ENCODE peak calls at places on chromosomes 4 and X, in nine cellular contexts. One of them, this sample, is unnamed.
A peak's percentile ranks its signal among the peaks of the same experiment; 100 is the strongest.

GRCh38 chrX:133185938-133186337 is 32.2 kb downstream of the TFDP3 start:
- DNase-seq in NT2/D1: no peak
- DNase-seq in psoas muscle: no peak
- DNase-seq in suprapubic skin: no peak
- DNase-seq in mucosa of descending colon: no peak
- DNase-seq in kidney: no peak
- DNase-seq in GM23248: no peak
- DNase-seq in neuronal stem cell: no peak
- DNase-seq in pancreas: no peak
- DNase-seq in this sample: no peak

GRCh38 chr4:99540287-99540939 is 23.4 kb downstream of the TRMT10A start:
- DNase-seq in psoas muscle: no peak
- DNase-seq in suprapubic skin: no peak
- DNase-seq in neuronal stem cell: no peak
- DNase-seq in pancreas: no peak
- DNase-seq in kidney: no peak
- DNase-seq in GM23248: no peak
- DNase-seq in NT2/D1: no peak
- DNase-seq in mucosa of descending colon: no peak
- DNase-seq in this sample: no peak

GRCh38 chrX:119512145-119512800 is 44.0 kb downstream of the SLC25A5 start:
- DNase-seq in pancreas: no peak
- DNase-seq in neuronal stem cell: peak; percentile 27
- DNase-seq in suprapubic skin: no peak
- DNase-seq in GM23248: peak; percentile 76
- DNase-seq in mucosa of descending colon: peak; percentile 81
- DNase-seq in kidney: no peak
- DNase-seq in NT2/D1: peak; percentile 72
- DNase-seq in psoas muscle: peak; percentile 58
- DNase-seq in this sample: peak; percentile 81

GRCh38 chr4:116664198-116664597 is 421.2 kb downstream of the TRAM1L1 start:
- DNase-seq in suprapubic skin: no peak
- DNase-seq in GM23248: no peak
- DNase-seq in mucosa of descending colon: no peak
- DNase-seq in psoas muscle: no peak
- DNase-seq in pancreas: no peak
- DNase-seq in NT2/D1: peak; percentile 9
- DNase-seq in kidney: no peak
- DNase-seq in neuronal stem cell: no peak
- DNase-seq in this sample: peak; percentile 11

GRCh38 chr4:137635108-137635507 is 102.8 kb upstream of the PCDH18 start:
- DNase-seq in kidney: no peak
- DNase-seq in mucosa of descending colon: no peak
- DNase-seq in pancreas: no peak
- DNase-seq in psoas muscle: no peak
- DNase-seq in suprapubic skin: no peak
- DNase-seq in neuronal stem cell: no peak
- DNase-seq in NT2/D1: no peak
- DNase-seq in GM23248: peak; percentile 53
- DNase-seq in this sample: no peak

GRCh38 chr4:123659759-123660158 is 263.2 kb downstream of the SPRY1 start:
- DNase-seq in neuronal stem cell: no peak
- DNase-seq in suprapubic skin: no peak
- DNase-seq in GM23248: no peak
- DNase-seq in psoas muscle: no peak
- DNase-seq in pancreas: no peak
- DNase-seq in kidney: no peak
- DNase-seq in mucosa of descending colon: no peak
- DNase-seq in NT2/D1: peak; percentile 13
- DNase-seq in this sample: peak; percentile 53

GRCh38 chrX:16892504-16893362 is 22.6 kb upstream of the RBBP7 start:
- DNase-seq in mucosa of descending colon: no peak
- DNase-seq in GM23248: peak; percentile 77
- DNase-seq in suprapubic skin: no peak
- DNase-seq in pancreas: peak; percentile 60
- DNase-seq in kidney: no peak
- DNase-seq in psoas muscle: peak; percentile 62
- DNase-seq in neuronal stem cell: peak; percentile 58
- DNase-seq in NT2/D1: peak; percentile 86
- DNase-seq in this sample: peak; percentile 92

GRCh38 chr4:81085979-81086378 is 55.5 kb downstream of the BMP3 start:
- DNase-seq in neuronal stem cell: no peak
- DNase-seq in mucosa of descending colon: no peak
- DNase-seq in pancreas: no peak
- DNase-seq in kidney: no peak
- DNase-seq in psoas muscle: no peak
- DNase-seq in suprapubic skin: no peak
- DNase-seq in NT2/D1: no peak
- DNase-seq in GM23248: no peak
- DNase-seq in this sample: no peak

GRCh38 chr4:170090667-170091052 is 904 bp upstream of the AADAT start:
- DNase-seq in pancreas: no peak
- DNase-seq in neuronal stem cell: no peak
- DNase-seq in psoas muscle: no peak
- DNase-seq in kidney: no peak
- DNase-seq in NT2/D1: no peak
- DNase-seq in mucosa of descending colon: no peak
- DNase-seq in suprapubic skin: no peak
- DNase-seq in GM23248: peak; percentile 27
- DNase-seq in this sample: peak; percentile 82

GRCh38 chrX:15524417-15524816 is 23.8 kb downstream of the BMX start:
- DNase-seq in mucosa of descending colon: no peak
- DNase-seq in kidney: no peak
- DNase-seq in pancreas: no peak
- DNase-seq in neuronal stem cell: no peak
- DNase-seq in psoas muscle: no peak
- DNase-seq in GM23248: no peak
- DNase-seq in suprapubic skin: no peak
- DNase-seq in NT2/D1: no peak
- DNase-seq in this sample: no peak

GRCh38 chrX:53373307-53373706 is 49.1 kb downstream of the SMC1A start:
- DNase-seq in NT2/D1: no peak
- DNase-seq in kidney: no peak
- DNase-seq in suprapubic skin: no peak
- DNase-seq in GM23248: no peak
- DNase-seq in mucosa of descending colon: no peak
- DNase-seq in psoas muscle: no peak
- DNase-seq in neuronal stem cell: no peak
- DNase-seq in pancreas: no peak
- DNase-seq in this sample: no peak

GRCh38 chr4:140571620-140572019 is 2.9 kb upstream of the UCP1 start:
- DNase-seq in suprapubic skin: no peak
- DNase-seq in GM23248: no peak
- DNase-seq in neuronal stem cell: no peak
- DNase-seq in mucosa of descending colon: no peak
- DNase-seq in kidney: no peak
- DNase-seq in NT2/D1: no peak
- DNase-seq in pancreas: no peak
- DNase-seq in psoas muscle: no peak
- DNase-seq in this sample: no peak

GRCh38 chrX:78104447-78105176 is 564 bp downstream of the PGK1 start:
- DNase-seq in NT2/D1: no peak
- DNase-seq in mucosa of descending colon: peak; percentile 78
- DNase-seq in pancreas: peak; percentile 59
- DNase-seq in GM23248: peak; percentile 75
- DNase-seq in suprapubic skin: peak; percentile 69
- DNase-seq in psoas muscle: peak; percentile 81
- DNase-seq in neuronal stem cell: no peak
- DNase-seq in kidney: peak; percentile 81
- DNase-seq in this sample: peak; percentile 38

GRCh38 chr4:92658318-92658717 is 354.6 kb downstream of the GRID2 start:
- DNase-seq in kidney: no peak
- DNase-seq in NT2/D1: no peak
- DNase-seq in neuronal stem cell: no peak
- DNase-seq in GM23248: no peak
- DNase-seq in psoas muscle: no peak
- DNase-seq in mucosa of descending colon: no peak
- DNase-seq in pancreas: no peak
- DNase-seq in suprapubic skin: no peak
- DNase-seq in this sample: no peak

GRCh38 chr4:27005512-27006246 is 145.0 kb downstream of the STIM2 start:
- DNase-seq in pancreas: no peak
- DNase-seq in GM23248: peak; percentile 90
- DNase-seq in psoas muscle: no peak
- DNase-seq in neuronal stem cell: no peak
- DNase-seq in suprapubic skin: no peak
- DNase-seq in NT2/D1: no peak
- DNase-seq in kidney: no peak
- DNase-seq in mucosa of descending colon: no peak
- DNase-seq in this sample: no peak

GRCh38 chr4:108029731-108030130 is 40.0 kb downstream of the HADH start:
- DNase-seq in NT2/D1: no peak
- DNase-seq in neuronal stem cell: no peak
- DNase-seq in mucosa of descending colon: no peak
- DNase-seq in pancreas: no peak
- DNase-seq in kidney: no peak
- DNase-seq in GM23248: peak; percentile 80
- DNase-seq in suprapubic skin: no peak
- DNase-seq in psoas muscle: no peak
- DNase-seq in this sample: no peak

GRCh38 chrX:48937065-48937907 is 18.5 kb upstream of the PIM2 start:
- DNase-seq in kidney: peak; percentile 90
- DNase-seq in pancreas: no peak
- DNase-seq in psoas muscle: peak; percentile 68
- DNase-seq in mucosa of descending colon: peak; percentile 94
- DNase-seq in GM23248: peak; percentile 18
- DNase-seq in suprapubic skin: no peak
- DNase-seq in neuronal stem cell: no peak
- DNase-seq in NT2/D1: no peak
- DNase-seq in this sample: peak; percentile 70

GRCh38 chr4:109186458-109186945 is 116.0 kb downstream of the COL25A1 start:
- DNase-seq in NT2/D1: no peak
- DNase-seq in suprapubic skin: no peak
- DNase-seq in psoas muscle: no peak
- DNase-seq in kidney: no peak
- DNase-seq in neuronal stem cell: no peak
- DNase-seq in GM23248: no peak
- DNase-seq in pancreas: no peak
- DNase-seq in mucosa of descending colon: no peak
- DNase-seq in this sample: no peak

GRCh38 chr4:140156529-140157171 is 2.7 kb upstream of the MAML3 start:
- DNase-seq in kidney: no peak
- DNase-seq in NT2/D1: no peak
- DNase-seq in psoas muscle: no peak
- DNase-seq in GM23248: no peak
- DNase-seq in suprapubic skin: no peak
- DNase-seq in neuronal stem cell: no peak
- DNase-seq in pancreas: no peak
- DNase-seq in mucosa of descending colon: no peak
- DNase-seq in this sample: no peak

GRCh38 chr4:2503809-2504208 is 32.6 kb upstream of the FAM193A start:
- DNase-seq in neuronal stem cell: no peak
- DNase-seq in psoas muscle: no peak
- DNase-seq in kidney: no peak
- DNase-seq in GM23248: no peak
- DNase-seq in suprapubic skin: no peak
- DNase-seq in pancreas: no peak
- DNase-seq in mucosa of descending colon: no peak
- DNase-seq in NT2/D1: no peak
- DNase-seq in this sample: no peak

GRCh38 chrX:66009231-66009845 is 30.5 kb downstream of the VSIG4 start:
- DNase-seq in kidney: no peak
- DNase-seq in mucosa of descending colon: no peak
- DNase-seq in NT2/D1: no peak
- DNase-seq in psoas muscle: no peak
- DNase-seq in pancreas: no peak
- DNase-seq in GM23248: no peak
- DNase-seq in suprapubic skin: no peak
- DNase-seq in neuronal stem cell: no peak
- DNase-seq in this sample: no peak
- H3K4me1 ChIP-seq in kidney: no peaks in the 10 kb centered on the region
- H3K4me1 ChIP-seq in mucosa of descending colon: no peaks in the 10 kb centered on the region
- H3K4me1 ChIP-seq in NT2/D1: no peaks in the 10 kb centered on the region
- H3K4me1 ChIP-seq in psoas muscle: no peaks in the 10 kb centered on the region
- H3K4me1 ChIP-seq in pancreas: no peaks in the 10 kb centered on the region
- H3K4me1 ChIP-seq in GM23248: no peaks in the 10 kb centered on the region
- H3K4me1 ChIP-seq in suprapubic skin: no peaks in the 10 kb centered on the region
- H3K4me1 ChIP-seq in neuronal stem cell: no peaks in the 10 kb centered on the region
- H3K4me1 ChIP-seq in this sample: no peaks in the 10 kb centered on the region

GRCh38 chr4:6986067-6986780 is 56.9 kb upstream of the TADA2B start:
- DNase-seq in psoas muscle: peak; percentile 81
- DNase-seq in suprapubic skin: no peak
- DNase-seq in mucosa of descending colon: no peak
- DNase-seq in NT2/D1: no peak
- DNase-seq in neuronal stem cell: no peak
- DNase-seq in GM23248: peak; percentile 74
- DNase-seq in pancreas: no peak
- DNase-seq in kidney: no peak
- DNase-seq in this sample: peak; percentile 60
- H3K4me3 ChIP-seq in psoas muscle: peak overlapping the region; percentile 67
- H3K4me3 ChIP-seq in suprapubic skin: peak overlapping the region; percentile 93
- H3K4me3 ChIP-seq in mucosa of descending colon: peak overlapping the region; percentile 38
- H3K4me3 ChIP-seq in NT2/D1: peak overlapping the region; percentile 63
- H3K4me3 ChIP-seq in neuronal stem cell: peak overlapping the region; percentile 86
- H3K4me3 ChIP-seq in GM23248: peak overlapping the region; percentile 96
- H3K4me3 ChIP-seq in pancreas: peak overlapping the region; percentile 96
- H3K4me3 ChIP-seq in kidney: peak overlapping the region; percentile 88
- H3K4me3 ChIP-seq in this sample: peak overlapping the region; percentile 80

GRCh38 chrX:11532291-11533075 is 133.2 kb downstream of the ARHGAP6 start:
- DNase-seq in kidney: no peak
- DNase-seq in suprapubic skin: no peak
- DNase-seq in NT2/D1: no peak
- DNase-seq in GM23248: no peak
- DNase-seq in psoas muscle: no peak
- DNase-seq in pancreas: no peak
- DNase-seq in neuronal stem cell: no peak
- DNase-seq in mucosa of descending colon: no peak
- DNase-seq in this sample: peak; percentile 51
- H3K4me1 ChIP-seq in kidney: no peaks in the 10 kb centered on the region
- H3K4me1 ChIP-seq in suprapubic skin: no peaks in the 10 kb centered on the region
- H3K4me1 ChIP-seq in NT2/D1: no peaks in the 10 kb centered on the region
- H3K4me1 ChIP-seq in GM23248: no peaks in the 10 kb centered on the region
- H3K4me1 ChIP-seq in psoas muscle: no peaks in the 10 kb centered on the region
- H3K4me1 ChIP-seq in pancreas: no peaks in the 10 kb centered on the region
- H3K4me1 ChIP-seq in neuronal stem cell: no peaks in the 10 kb centered on the region
- H3K4me1 ChIP-seq in mucosa of descending colon: no peaks in the 10 kb centered on the region
- H3K4me1 ChIP-seq in this sample: no peaks in the 10 kb centered on the region

DNA sequence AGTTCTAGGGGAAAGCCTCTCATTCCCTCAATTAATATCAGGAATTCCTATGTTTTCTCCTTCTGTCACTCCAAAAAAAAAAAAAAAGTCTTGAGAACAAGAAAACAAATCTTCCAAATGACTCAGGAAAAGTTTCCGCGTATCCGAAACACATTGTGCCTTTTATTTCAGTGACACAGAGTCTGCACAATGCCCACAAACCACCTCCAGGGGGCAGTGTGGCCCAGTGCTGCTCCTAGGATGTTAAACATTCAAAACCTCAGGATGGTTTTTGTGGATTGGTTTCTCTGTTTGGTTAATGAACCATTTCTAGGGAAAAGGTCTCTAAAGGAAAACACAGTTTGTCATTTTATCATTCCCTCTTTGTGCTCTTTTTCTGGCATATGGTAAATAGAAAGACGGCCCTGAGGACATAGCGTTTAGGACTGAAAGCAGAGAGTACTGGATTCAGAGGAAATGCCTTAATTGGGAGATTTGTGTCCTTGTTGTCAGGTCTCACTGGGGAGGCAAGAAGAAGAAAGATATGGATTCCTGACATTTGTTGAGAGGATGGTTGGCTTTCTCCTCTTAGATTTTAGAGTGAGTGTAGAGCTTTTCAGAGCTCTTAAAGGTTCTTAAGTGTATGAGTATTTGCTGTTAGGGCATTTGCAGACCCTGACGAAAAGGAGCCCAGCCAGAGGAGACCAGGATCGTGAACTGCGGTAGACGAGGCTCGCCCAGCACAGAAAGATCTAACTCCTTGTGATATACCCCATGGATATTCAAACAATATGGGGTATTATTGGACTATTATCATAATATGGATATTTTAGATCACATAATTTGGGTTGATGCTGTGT is 65.7 kb upstream of the MAP9 start:
- DNase-seq in GM23248: peak; percentile 70
- DNase-seq in suprapubic skin: peak; percentile 86
- DNase-seq in kidney: peak; percentile 88
- DNase-seq in NT2/D1: peak; percentile 33
- DNase-seq in mucosa of descending colon: peak; percentile 64
- DNase-seq in neuronal stem cell: peak; percentile 79
- DNase-seq in psoas muscle: peak; percentile 82
- DNase-seq in pancreas: peak; percentile 91
- DNase-seq in this sample: peak; percentile 71
- H3K4me3 ChIP-seq in GM23248: peak overlapping the region; percentile 28
- H3K4me3 ChIP-seq in suprapubic skin: peak overlapping the region; percentile 13
- H3K4me3 ChIP-seq in kidney: peak overlapping the region; percentile 38
- H3K4me3 ChIP-seq in NT2/D1: no peak overlapping the region
- H3K4me3 ChIP-seq in mucosa of descending colon: no peak overlapping the region
- H3K4me3 ChIP-seq in neuronal stem cell: no peak overlapping the region
- H3K4me3 ChIP-seq in psoas muscle: peak overlapping the region; percentile 42
- H3K4me3 ChIP-seq in pancreas: peak overlapping the region; percentile 25
- H3K4me3 ChIP-seq in this sample: no peak overlapping the region